ENCODE peak calls at places on chromosomes 5 and 9, in four cellular contexts. N is neuronal stem cell, D is heart right ventricle, K is NT2/D1. Q is an unnamed sample.

GRCh38 chr9:99490736-99491135 is 268.7 kb downstream of the SEC61B start:
- DNase-seq in N (no peak), D (no peak), K (no peak), Q (peak; percentile 43)

GRCh38 chr9:102642651-102643050 is 352.5 kb upstream of the CYLC2 start:
- DNase-seq in N (no peak), D (no peak), K (peak; percentile 22), Q (no peak)

GRCh38 chr5:135434591-135435466 is 12.3 kb downstream of the DCANP1 start:
- DNase-seq in N (no peak), D (no peak), K (no peak), Q (peak; percentile 52)

GRCh38 chr5:42021923-42022322 is 96.8 kb downstream of the FBXO4 start:
- DNase-seq in N (no peak), D (no peak), K (no peak), Q (peak; percentile 19)

GRCh38 chr9:17031546-17031945 is 103.3 kb upstream of the CNTLN start:
- DNase-seq in N (no peak), D (no peak), K (no peak), Q (peak; percentile 16)

GRCh38 chr5:179343902-179344300 is 1.4 kb downstream of the ADAMTS2 start:
- DNase-seq in N (peak; percentile 84), D (no peak), K (peak; percentile 60), Q (peak; percentile 58)

GRCh38 chr5:2109566-2109965 is 226.8 kb upstream of the IRX4 start:
- DNase-seq in N (no peak), D (no peak), K (no peak), Q (no peak)

GRCh38 chr5:33491941-33492340 is 51.2 kb downstream of the TARS1 start:
- DNase-seq in N (no peak), D (no peak), K (no peak), Q (no peak)

GRCh38 chr9:20689833-20690232 is 5.8 kb downstream of the FOCAD start:
- DNase-seq in N (no peak), D (no peak), K (no peak), Q (no peak)

GRCh38 chr9:101220341-101220740 is 164.5 kb downstream of the BAAT start:
- DNase-seq in N (no peak), D (no peak), K (no peak), Q (no peak)

GRCh38 chr5:69498384-69498783 is 5.8 kb downstream of the OCLN start:
- DNase-seq in N (no peak), D (no peak), K (no peak), Q (no peak)

DNA sequence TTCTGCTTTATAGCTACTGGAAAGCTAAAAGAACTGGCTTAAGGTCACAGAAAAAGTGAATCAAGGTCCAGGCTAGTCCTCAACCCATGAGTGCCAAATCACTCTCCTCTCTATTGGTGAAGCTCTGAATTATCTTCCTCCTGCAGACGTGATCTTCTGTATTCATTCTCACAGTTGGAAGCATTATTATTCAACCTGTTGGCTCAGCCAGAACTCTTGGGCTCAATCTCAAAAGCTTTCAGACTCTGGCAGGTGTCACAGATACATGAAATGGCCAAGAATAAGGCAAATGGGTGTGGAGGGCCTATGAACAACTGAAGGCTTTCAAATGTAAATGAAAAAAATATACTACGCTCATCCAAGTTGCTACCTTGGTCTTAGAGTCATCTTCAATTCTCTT is 170.0 kb upstream of the HMHB1 start:
- DNase-seq in N (no peak), D (no peak), K (no peak), Q (no peak)
- H3K4me3 ChIP-seq in N (no peak overlapping the region), D (no peak overlapping the region), K (no peak overlapping the region), Q (no peak overlapping the region)

GRCh38 chr5:9543266-9543925 is 2.5 kb downstream of the SEMA5A start:
- DNase-seq in N (no peak), D (no peak), K (no peak), Q (peak; percentile 14)
- H3K4me3 ChIP-seq in N (no peak overlapping the region), D (peak overlapping the region; percentile 45), K (no peak overlapping the region), Q (no peak overlapping the region)

GRCh38 chr9:91532325-91532724 is 108.7 kb upstream of the NFIL3 start:
- DNase-seq in N (no peak), D (no peak), K (no peak), Q (peak; percentile 35)

GRCh38 chr9:91533382-91533781 is 109.8 kb upstream of the NFIL3 start:
- DNase-seq in N (no peak), D (no peak), K (no peak), Q (no peak)

GRCh38 chr9:91530829-91531228 is 107.2 kb upstream of the NFIL3 start:
- DNase-seq in N (no peak), D (no peak), K (no peak), Q (no peak)

GRCh38 chr9:91534374-91534773 is 110.7 kb upstream of the NFIL3 start:
- DNase-seq in N (no peak), D (no peak), K (no peak), Q (no peak)

GRCh38 chr9:91536211-91536691 is 112.6 kb upstream of the NFIL3 start:
- DNase-seq in N (no peak), D (no peak), K (no peak), Q (peak; percentile 68)
- H3K4me3 ChIP-seq in N (no peak overlapping the region), D (no peak overlapping the region), K (no peak overlapping the region), Q (no peak overlapping the region)

DNA sequence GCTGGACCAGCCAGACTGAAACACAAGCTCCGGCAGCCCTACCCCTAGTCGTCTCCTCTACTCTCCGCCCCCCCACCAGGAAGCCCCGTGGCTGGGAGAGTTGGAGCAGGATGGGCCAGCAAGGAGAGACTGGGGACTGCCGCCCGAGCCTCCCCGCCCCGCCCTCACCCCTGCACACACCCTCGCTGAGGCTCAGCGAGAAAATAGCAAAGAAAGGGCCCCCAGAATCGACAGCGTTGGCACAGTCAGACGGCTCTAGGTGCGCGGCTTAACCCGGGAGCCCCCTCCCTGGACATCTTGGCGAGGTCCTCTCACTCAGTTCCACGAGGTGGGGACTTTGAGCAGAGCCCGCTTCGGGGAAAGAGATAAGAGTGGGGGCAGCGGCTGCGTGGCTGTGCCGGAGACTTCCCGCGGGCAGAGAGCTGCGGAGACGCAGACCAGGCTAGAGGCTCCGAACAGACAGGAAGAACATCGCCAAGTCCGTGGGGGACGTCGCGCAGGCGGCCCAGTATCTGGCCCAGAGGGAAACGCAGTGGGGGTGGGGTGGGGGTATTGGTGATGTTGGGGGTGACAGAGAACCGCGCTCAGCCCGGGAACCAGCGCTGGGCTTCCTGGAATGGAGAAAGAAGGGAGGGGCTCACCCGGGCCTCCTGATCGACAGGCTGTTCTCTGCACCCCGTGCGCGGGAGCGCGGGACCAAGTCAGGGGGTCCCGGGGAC is 995 bp downstream of the TRIM7 start:
- DNase-seq in N (no peak), D (no peak), K (no peak), Q (no peak)
- H3K4me3 ChIP-seq in N (peak overlapping the region; percentile 59), D (peak overlapping the region; percentile 70), K (peak overlapping the region; percentile 83), Q (peak overlapping the region; percentile 66)

DNA sequence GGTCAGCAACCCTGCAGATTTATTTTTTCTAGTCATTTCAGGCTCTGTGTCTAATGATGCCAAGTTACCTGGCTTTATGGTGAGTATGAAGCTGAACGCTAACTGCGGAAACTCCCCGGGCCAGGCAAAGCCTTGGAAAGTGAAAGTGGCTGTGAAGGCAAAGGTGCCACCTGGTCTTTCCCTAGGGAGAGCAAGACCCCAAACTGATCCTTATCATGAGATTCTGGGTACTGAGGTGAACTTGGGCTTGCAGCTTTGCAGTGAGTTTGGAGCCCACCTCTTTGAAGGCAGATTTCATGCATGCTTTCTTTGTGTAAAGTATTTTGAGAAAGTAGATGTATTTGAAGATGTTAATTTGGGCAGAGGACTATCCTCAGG is 63.3 kb downstream of the CARTPT start:
- DNase-seq in N (no peak), D (no peak), K (no peak), Q (no peak)
- H3K4me3 ChIP-seq in N (no peak overlapping the region), D (no peak overlapping the region), K (no peak overlapping the region), Q (no peak overlapping the region)

GRCh38 chr5:44871401-44871800 is 62.7 kb downstream of the MRPS30 start:
- DNase-seq in N (no peak), D (no peak), K (no peak), Q (no peak)

GRCh38 chr5:44881266-44881665 is 72.5 kb downstream of the MRPS30 start:
- DNase-seq in N (no peak), D (no peak), K (no peak), Q (no peak)

GRCh38 chr5:44870430-44870829 is 61.7 kb downstream of the MRPS30 start:
- DNase-seq in N (no peak), D (no peak), K (no peak), Q (no peak)

DNA sequence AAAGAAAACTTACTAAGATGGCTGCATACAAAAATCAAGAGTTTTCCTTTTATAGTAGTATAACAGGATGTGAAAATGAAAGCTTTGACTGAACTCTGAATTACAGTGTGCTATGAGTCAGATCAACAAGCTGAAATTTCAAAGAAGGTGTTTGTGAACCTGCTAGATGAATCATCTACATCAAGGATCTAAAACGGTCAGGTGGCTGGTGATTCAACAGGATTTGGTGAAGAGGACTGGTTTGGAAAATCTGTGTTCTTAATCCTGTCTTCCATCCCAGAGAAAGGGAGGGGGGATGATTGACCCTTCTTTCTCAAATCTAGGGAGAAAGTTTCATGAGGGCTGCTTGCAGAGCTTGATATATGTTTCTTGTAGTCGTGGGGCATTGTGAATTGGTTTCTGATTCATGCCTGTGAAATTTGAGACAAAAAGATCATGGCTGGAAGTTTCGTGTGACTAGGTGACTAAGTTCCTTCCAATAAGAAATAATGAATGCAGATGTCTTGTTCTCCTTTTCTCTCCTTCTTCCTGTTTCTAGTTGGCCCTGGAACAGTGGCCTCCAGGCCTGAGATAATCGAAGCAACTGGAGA is 67.0 kb downstream of the MRPS30 start:
- DNase-seq in N (no peak), D (no peak), K (no peak), Q (peak; percentile 78)
- H3K4me3 ChIP-seq in N (no peak overlapping the region), D (no peak overlapping the region), K (no peak overlapping the region), Q (no peak overlapping the region)

GRCh38 chr5:177131019-177131320 is 2.6 kb upstream of the NSD1 start:
- DNase-seq in N (no peak), D (no peak), K (no peak), Q (no peak)

GRCh38 chr5:177132504-177133118 is 962 bp upstream of the NSD1 start:
- DNase-seq in N (peak; percentile 66), D (no peak), K (no peak), Q (peak; percentile 19)

GRCh38 chr5:177131352-177131710 is 2.2 kb upstream of the NSD1 start:
- DNase-seq in N (no peak), D (no peak), K (no peak), Q (no peak)

GRCh38 chr5:177133119-177133844 is at the start of gene NSD1:
- DNase-seq in N (peak; percentile 94), D (peak; percentile 87), K (peak; percentile 79), Q (peak; percentile 76)

DNA sequence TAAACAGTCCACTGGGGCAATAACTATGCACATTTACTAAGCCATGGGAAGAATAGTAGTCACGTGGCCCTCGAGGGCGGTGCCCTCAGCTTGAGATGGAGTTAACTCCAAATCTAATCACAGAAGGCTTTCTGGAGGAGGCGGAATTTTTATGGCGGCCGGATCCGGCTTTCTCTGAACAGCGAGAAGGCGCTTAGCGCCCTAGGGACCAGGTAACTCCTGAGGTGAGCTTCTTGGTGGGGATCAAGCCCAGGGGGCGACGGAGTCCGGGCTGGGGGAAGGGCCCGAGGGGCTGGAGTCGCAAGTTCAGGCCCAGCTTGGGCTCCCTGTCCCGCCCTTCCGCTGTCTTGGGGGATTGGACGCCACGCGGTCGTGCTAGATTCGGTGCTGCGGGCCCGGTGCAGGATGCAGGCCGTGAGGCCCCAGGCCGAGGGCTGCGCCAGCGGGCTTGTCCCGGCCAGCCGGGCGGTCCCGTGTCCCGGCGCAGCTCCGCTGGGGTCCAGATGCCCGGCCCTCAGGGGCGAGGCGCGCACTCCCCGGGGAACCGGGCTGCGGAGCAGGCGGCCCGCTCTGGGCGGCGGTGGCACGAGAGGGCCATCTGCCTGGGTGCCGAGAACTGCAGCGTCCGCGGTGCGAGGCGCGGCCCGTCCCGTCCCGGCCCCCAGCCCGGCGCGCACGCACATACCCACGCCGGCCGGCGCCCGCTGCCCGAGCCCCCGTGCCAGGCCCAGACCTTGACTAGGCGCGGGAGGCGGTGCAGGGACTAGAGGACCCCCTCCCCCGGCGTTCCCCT is 1.7 kb upstream of the NSD1 start:
- DNase-seq in N (peak; percentile 20), D (no peak), K (no peak), Q (no peak)
- H3K4me3 ChIP-seq in N (no peak overlapping the region), D (peak overlapping the region; percentile 73), K (peak overlapping the region; percentile 84), Q (no peak overlapping the region)

Q was measured in fibroblast of mammary gland.